ENCODE peak calls at places on chromosomes 4 and X, in four cellular contexts. F is GM12864, G is small intestine, W is A549. Q is an unnamed sample.
A peak's percentile ranks its signal among the peaks of the same experiment; 100 is the strongest.

GRCh38 chr4:4216668-4217067 is 10.1 kb downstream of the OTOP1 start:
- DNase-seq in F (no peak), G (no peak), W (no peak), Q (no peak)

GRCh38 chr4:182215171-182215570 is 28.0 kb upstream of the TENM3 start:
- DNase-seq in W (no peak), G (no peak), F (no peak), Q (no peak)

GRCh38 chr4:182369211-182369610 is 126.0 kb downstream of the TENM3 start:
- DNase-seq in W (no peak), F (no peak), G (no peak), Q (no peak)

GRCh38 chr4:18754180-18754579 is 732.6 kb upstream of the LCORL start:
- DNase-seq in G (no peak), F (no peak), W (no peak), Q (no peak)

GRCh38 chrX:150475466-150475865 is 93.0 kb upstream of the MTM1 start:
- DNase-seq in G (no peak), W (no peak), F (no peak), Q (no peak)

GRCh38 chr4:10305816-10306215 is 151.4 kb downstream of the ZNF518B start:
- DNase-seq in W (no peak), F (no peak), G (no peak), Q (no peak)

GRCh38 chr4:169398294-169398693 is 127.5 kb upstream of the SH3RF1 start:
- DNase-seq in F (no peak), G (no peak), W (no peak), Q (no peak)

GRCh38 chrX:5568934-5569333 is 659.7 kb downstream of the NLGN4X start:
- DNase-seq in F (no peak), G (no peak), W (no peak), Q (no peak)

GRCh38 chr4:72489267-72489666 is 79.8 kb downstream of the ADAMTS3 start:
- DNase-seq in F (no peak), G (no peak), W (peak; percentile 0), Q (no peak)

GRCh38 chr4:73853246-73853704 is at the start of gene PF4V1:
- DNase-seq in F (no peak), W (no peak), G (peak; percentile 17), Q (peak; percentile 6)

GRCh38 chrX:12610079-12610478 is 181.1 kb upstream of the PRPS2 start:
- DNase-seq in G (no peak), W (no peak), F (no peak), Q (no peak)

GRCh38 chr4:177093964-177094363 is 215.7 kb upstream of the NEIL3 start:
- DNase-seq in G (no peak), W (no peak), F (no peak), Q (no peak)

GRCh38 chrX:3348191-3348590 is 1.7 kb upstream of the MXRA5 start:
- DNase-seq in W (no peak), F (no peak), G (no peak), Q (no peak)

GRCh38 chrX:65706041-65706828 is 38.8 kb downstream of the MSN start:
- DNase-seq in W (peak; percentile 61), F (no peak), G (no peak), Q (peak; percentile 55)

GRCh38 chrX:45740291-45740690 is 539.6 kb upstream of the DIPK2B start:
- DNase-seq in F (no peak), G (no peak), W (no peak), Q (no peak)

GRCh38 chr4:37389967-37390580 is 145.5 kb downstream of the NWD2 start:
- DNase-seq in G (peak; percentile 67), F (peak; percentile 43), W (peak; percentile 46), Q (peak; percentile 35)

GRCh38 chr4:32189130-32189529 is 1469.0 kb downstream of the PCDH7 start:
- DNase-seq in F (no peak), G (no peak), W (no peak), Q (no peak)

GRCh38 chrX:153921070-153921469 is 5.0 kb downstream of the ARHGAP4 start:
- DNase-seq in W (no peak), G (no peak), F (no peak), Q (no peak)
- H3K4me3 ChIP-seq in W (no peak overlapping the region), G (no peak overlapping the region), F (no peak overlapping the region), Q (no peak overlapping the region)

DNA sequence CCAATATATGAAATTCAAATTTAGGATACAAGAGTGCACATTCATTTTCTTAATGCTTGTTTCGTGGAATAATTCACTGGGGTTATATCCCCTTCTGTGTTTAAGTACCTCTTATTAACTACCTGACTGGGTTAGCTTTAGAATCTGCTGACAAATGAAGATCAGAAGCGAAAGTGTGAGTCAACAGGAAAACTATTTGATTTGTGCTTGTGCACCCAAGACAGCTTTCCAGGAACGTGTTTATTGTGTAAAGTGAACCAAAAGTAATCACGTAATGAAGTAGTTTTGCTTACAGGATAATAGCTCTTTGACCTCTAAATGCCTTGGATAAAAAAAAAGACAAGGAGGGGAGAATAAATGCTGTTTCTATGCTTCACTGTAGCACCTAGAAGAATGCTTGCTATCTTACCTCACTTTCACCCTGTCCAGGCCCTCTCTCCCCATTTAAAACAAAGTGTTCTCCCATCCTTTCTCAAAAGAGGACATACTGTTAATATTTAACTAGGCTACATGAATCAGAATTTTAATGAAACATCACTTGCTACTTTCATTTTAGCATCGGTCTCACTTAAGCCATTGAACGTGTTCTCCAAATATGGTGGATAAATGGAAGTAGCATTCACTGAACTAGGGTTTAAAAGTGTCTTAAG is 141.9 kb downstream of the THOC2 start:
- DNase-seq in G (peak; percentile 29), W (peak; percentile 11), F (peak; percentile 19), Q (peak; percentile 8)
- H3K4me3 ChIP-seq in G (no peak overlapping the region), W (no peak overlapping the region), F (no peak overlapping the region), Q (no peak overlapping the region)

DNA sequence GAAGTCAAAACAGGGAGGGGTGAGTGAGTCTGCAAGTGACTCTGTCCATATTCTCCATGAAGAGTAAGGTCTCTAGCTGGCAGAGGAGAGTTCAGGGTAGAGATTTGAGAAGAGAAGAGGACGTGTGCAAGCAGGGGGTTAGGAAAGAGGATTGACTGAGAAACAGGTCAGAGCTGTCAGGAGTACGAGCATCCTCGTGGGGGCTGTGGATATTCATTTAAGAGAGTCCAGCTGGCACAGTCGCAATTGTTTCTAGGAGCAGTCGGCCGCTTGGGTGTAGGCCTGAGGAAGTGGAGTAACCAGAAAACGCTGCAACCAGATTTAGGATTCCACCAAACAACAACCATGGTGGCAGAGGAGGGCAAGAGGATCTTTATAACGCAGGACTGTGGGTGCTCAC is 27.9 kb downstream of the PROM1 start:
- DNase-seq in G (no peak), W (no peak), F (no peak), Q (no peak)
- H3K4me3 ChIP-seq in G (no peak overlapping the region), W (no peak overlapping the region), F (no peak overlapping the region), Q (no peak overlapping the region)

GRCh38 chr4:103996637-103997036 is 276.9 kb upstream of the TACR3 start:
- DNase-seq in W (peak; percentile 71), F (no peak), G (no peak), Q (no peak)
- H3K4me3 ChIP-seq in W (no peak overlapping the region), F (no peak overlapping the region), G (no peak overlapping the region), Q (no peak overlapping the region)

DNA sequence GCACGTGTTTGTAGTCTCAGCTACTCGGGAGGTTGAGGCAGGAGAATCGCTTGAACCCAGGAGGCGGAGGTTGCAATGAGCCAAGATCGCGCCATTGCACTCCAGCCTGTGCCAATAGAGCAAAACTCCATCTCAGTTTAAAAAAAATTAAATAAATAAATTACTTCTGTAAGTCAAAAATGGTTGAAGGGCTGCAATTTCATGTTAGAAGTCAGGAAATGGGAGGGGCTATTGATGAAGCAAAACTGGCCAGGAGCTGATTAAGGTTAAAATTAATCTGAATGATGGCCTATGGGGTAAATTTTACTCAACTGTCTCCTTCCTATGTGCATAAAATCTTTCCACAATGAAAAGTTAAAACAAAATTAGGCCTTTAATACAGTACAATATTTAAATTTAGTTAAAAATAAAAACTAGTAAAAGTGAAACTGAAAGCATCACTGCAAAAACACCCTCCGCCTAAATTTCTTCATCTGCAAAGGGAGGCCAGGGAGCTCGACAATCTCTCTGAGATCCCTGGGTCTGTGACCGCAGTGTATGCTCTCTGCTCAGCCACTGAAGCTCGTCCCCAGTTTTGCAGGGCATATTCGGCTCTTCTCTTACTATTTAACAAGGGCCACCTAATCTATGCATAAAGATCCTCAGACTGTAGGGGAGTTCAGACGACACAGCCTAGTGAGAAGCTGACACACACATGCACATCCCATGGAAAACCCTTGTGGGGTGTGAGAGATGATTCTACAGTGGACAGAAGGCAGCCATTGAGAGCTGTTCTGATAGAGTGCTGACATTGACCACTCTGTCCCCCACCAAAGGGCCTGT is 57.2 kb downstream of the IRF2 start:
- DNase-seq in F (no peak), G (peak; percentile 51), W (no peak), Q (no peak)
- H3K4me3 ChIP-seq in F (peak overlapping the region; percentile 23), G (peak overlapping the region; percentile 13), W (no peak overlapping the region), Q (peak overlapping the region; percentile 29)

GRCh38 chrX:115322375-115322774 is 32.9 kb downstream of the LUZP4 start:
- DNase-seq in W (no peak), F (no peak), G (no peak), Q (no peak)

GRCh38 chrX:115318139-115318538 is 28.6 kb downstream of the LUZP4 start:
- DNase-seq in W (no peak), G (no peak), F (no peak), Q (no peak)
- H3K4me3 ChIP-seq in W (no peak overlapping the region), G (no peak overlapping the region), F (no peak overlapping the region), Q (no peak overlapping the region)